ENCODE peak calls at places on chromosomes 13 and 19, in four cellular contexts. H, T, N and U are unnamed samples.

GRCh38 chr13:96252903-96253302 is 163.0 kb downstream of the HS6ST3 start:
- DNase-seq in H (no peak), T (no peak), N (no peak), U (no peak)

GRCh38 chr19:19028526-19028925 is 4.8 kb downstream of the SUGP2 start:
- DNase-seq in H (no peak), T (no peak), N (no peak), U (no peak)

GRCh38 chr13:97328222-97328790 is 105.7 kb upstream of the RAP2A start:
- DNase-seq in H (no peak), T (no peak), N (no peak), U (no peak)

GRCh38 chr13:110726726-110727125 is 13.2 kb downstream of the ING1 start:
- DNase-seq in H (peak; percentile 31), T (no peak), N (peak; percentile 65), U (no peak)

GRCh38 chr19:44111910-44112463 is 1.2 kb upstream of the ZNF225 start:
- DNase-seq in H (no peak), T (no peak), N (no peak), U (no peak)

GRCh38 chr19:4067396-4068057 is 828 bp upstream of the ZBTB7A start:
- DNase-seq in H (no peak), T (peak; percentile 68), N (no peak), U (no peak)

GRCh38 chr19:1665565-1666047 is 13.2 kb upstream of the TCF3 start:
- DNase-seq in H (no peak), T (no peak), N (peak; percentile 51), U (no peak)

GRCh38 chr13:52845334-52845761 is 3.1 kb downstream of the PCDH8 start:
- DNase-seq in H (no peak), T (no peak), N (no peak), U (no peak)

GRCh38 chr13:51920267-51920666 is 58.5 kb downstream of the CCDC70 start:
- DNase-seq in H (no peak), T (no peak), N (no peak), U (no peak)

GRCh38 chr19:18999896-19000620 is 33.3 kb downstream of the SUGP2 start:
- DNase-seq in H (no peak), T (no peak), N (no peak), U (no peak)

GRCh38 chr13:112449545-112449930 is 73.4 kb downstream of the SPACA7 start:
- DNase-seq in H (no peak), T (no peak), N (no peak), U (peak; percentile 19)

GRCh38 chr13:103134271-103134670 is 68.1 kb upstream of the SLC10A2 start:
- DNase-seq in H (no peak), T (no peak), N (no peak), U (no peak)

GRCh38 chr19:52176574-52176973 is 5.2 kb upstream of the ZNF836 start:
- DNase-seq in H (no peak), T (no peak), N (no peak), U (no peak)

GRCh38 chr13:47215741-47216140 is 318.9 kb upstream of the HTR2A start:
- DNase-seq in H (no peak), T (no peak), N (no peak), U (no peak)

GRCh38 chr19:42252365-42253244 is 2.3 kb downstream of the ERF start:
- DNase-seq in H (no peak), T (peak; percentile 68), N (no peak), U (no peak)

GRCh38 chr13:29753593-29754485 is 96.6 kb downstream of the UBL3 start:
- DNase-seq in H (no peak), T (no peak), N (no peak), U (no peak)

GRCh38 chr19:50392759-50393158 is 8.6 kb downstream of the POLD1 start:
- DNase-seq in H (no peak), T (no peak), N (no peak), U (no peak)

GRCh38 chr13:105083986-105084385 is 1451.5 kb downstream of the EFNB2 start:
- DNase-seq in H (no peak), T (no peak), N (no peak), U (no peak)

GRCh38 chr19:46789371-46789770 is 977 bp upstream of the SLC1A5 start:
- DNase-seq in H (no peak), T (no peak), N (no peak), U (no peak)

GRCh38 chr19:31548941-31549340 is 199.7 kb upstream of the TSHZ3 start:
- DNase-seq in H (no peak), T (no peak), N (no peak), U (no peak)

GRCh38 chr13:20301391-20302071 is 69.4 kb upstream of the GJB6 start:
- DNase-seq in H (no peak), T (no peak), N (no peak), U (no peak)
- H3K27me3 ChIP-seq in H (peaks cover 19% of the 10 kb centered on the region), T (no peaks in the 10 kb centered on the region), N (no peaks in the 10 kb centered on the region), U (peaks cover 3% of the 10 kb centered on the region)

DNA sequence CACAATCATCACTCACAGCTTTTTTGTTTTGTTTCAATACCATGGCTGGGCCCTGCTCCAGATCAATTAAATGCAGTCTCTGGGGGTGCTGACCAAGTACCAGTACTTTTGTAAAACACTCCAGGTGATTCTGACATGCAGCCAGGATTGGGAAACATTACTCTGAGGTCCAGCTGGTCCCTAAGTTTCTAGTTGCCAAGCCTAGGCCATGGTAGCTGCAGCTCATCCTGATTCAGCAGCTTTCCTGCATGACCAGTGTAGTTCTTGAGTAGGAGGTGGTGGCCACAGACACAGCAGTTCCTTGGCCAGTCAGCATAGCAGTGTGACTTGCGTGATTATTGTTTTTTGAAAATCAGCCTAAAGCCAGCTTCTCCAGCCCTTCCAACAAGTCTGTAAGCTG is 859.1 kb downstream of the DIAPH3 start:
- DNase-seq in H (no peak), T (no peak), N (no peak), U (no peak)
- H3K27me3 ChIP-seq in H (no peaks in the 10 kb centered on the region), T (no peaks in the 10 kb centered on the region), N (no peaks in the 10 kb centered on the region), U (no peaks in the 10 kb centered on the region)

DNA sequence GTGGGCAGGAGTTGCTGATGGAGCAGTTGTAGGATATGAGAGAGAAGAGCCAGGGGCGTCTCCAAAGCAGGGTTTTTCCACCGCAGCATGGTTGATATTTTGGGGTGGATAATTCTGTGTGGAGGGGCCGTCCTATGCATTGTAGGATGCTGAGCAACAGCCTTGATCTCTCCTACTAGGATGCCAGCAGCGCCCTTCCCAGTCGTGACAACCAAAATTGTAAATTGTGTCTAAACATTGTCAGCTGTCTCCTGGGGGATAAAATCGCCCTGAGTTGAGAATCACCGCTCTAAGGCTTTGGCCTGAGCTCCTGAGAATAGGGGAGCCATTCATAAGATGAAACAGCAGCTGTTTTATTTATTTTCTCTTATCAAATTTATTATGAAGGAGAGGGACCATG is 4.2 kb downstream of the CACNG8 start:
- DNase-seq in H (no peak), T (no peak), N (no peak), U (no peak)
- H3K27me3 ChIP-seq in H (peaks cover 18% of the 10 kb centered on the region), T (no peaks in the 10 kb centered on the region), N (peaks cover 9% of the 10 kb centered on the region), U (peaks cover 4% of the 10 kb centered on the region)

DNA sequence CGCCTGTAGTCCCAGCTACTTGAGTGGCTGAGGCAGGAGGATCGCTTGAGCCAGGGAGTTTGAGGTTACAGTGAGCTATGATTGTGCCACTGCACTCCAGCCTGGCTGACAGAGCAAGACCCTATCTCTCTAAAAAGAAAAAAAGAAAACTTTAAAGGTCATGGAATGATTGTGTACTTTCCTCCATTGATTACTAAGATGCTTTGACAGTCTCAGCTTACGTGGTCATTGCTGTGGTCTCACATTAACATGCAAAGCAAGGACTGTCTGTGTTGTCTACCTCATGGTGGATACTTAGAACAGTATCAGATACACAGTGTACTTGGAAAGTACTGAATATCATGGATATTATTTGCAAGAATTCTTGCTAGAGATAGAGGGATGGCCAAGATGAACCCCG is 14.0 kb upstream of the TNFSF14 start:
- DNase-seq in H (no peak), T (no peak), N (no peak), U (no peak)
- H3K27me3 ChIP-seq in H (no peaks in the 10 kb centered on the region), T (no peaks in the 10 kb centered on the region), N (no peaks in the 10 kb centered on the region), U (no peaks in the 10 kb centered on the region)

DNA sequence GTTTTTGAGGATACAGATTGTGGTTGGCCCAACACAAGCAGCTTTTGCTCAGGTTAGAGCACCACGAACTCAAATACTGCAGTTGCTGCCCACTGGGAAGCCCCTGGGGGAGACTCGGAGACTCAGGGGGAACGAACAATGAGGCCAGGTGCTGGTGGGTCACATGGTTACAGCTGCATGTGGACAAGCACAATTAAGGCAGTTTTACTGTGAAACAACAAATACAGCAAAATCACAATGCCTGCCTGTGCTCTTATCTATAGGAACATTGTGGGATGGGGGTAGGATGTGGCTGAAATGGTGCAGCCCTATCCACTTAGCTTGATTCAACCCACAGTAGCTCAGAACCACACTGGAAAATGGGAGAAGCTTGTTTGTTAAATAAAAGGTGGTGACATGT is 119.7 kb upstream of the SPATA13 start:
- DNase-seq in H (no peak), T (no peak), N (no peak), U (peak; percentile 13)
- H3K27me3 ChIP-seq in H (no peaks in the 10 kb centered on the region), T (no peaks in the 10 kb centered on the region), N (no peaks in the 10 kb centered on the region), U (no peaks in the 10 kb centered on the region)

DNA sequence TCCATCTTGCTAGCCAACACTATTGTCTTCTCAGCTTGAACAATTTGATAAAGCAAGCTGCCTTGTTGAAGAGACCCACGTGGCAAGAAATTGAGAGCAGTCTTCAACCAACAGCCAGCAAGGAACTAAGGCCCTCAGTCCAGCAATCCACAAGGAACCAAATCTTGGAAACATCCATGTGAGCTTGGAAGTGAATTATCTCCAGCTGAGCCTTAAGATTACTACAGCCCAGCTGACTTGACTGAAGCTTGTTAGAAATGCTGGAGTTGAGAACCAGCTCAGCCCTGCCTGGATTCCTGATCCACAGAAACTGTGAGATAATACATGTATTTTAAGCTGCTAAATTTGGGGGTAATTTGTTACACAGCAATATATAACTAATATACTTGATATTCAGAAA is 26.2 kb upstream of the DCT start:
- DNase-seq in H (no peak), T (no peak), N (no peak), U (no peak)
- H3K27me3 ChIP-seq in H (no peaks in the 10 kb centered on the region), T (no peaks in the 10 kb centered on the region), N (no peaks in the 10 kb centered on the region), U (no peaks in the 10 kb centered on the region)

DNA sequence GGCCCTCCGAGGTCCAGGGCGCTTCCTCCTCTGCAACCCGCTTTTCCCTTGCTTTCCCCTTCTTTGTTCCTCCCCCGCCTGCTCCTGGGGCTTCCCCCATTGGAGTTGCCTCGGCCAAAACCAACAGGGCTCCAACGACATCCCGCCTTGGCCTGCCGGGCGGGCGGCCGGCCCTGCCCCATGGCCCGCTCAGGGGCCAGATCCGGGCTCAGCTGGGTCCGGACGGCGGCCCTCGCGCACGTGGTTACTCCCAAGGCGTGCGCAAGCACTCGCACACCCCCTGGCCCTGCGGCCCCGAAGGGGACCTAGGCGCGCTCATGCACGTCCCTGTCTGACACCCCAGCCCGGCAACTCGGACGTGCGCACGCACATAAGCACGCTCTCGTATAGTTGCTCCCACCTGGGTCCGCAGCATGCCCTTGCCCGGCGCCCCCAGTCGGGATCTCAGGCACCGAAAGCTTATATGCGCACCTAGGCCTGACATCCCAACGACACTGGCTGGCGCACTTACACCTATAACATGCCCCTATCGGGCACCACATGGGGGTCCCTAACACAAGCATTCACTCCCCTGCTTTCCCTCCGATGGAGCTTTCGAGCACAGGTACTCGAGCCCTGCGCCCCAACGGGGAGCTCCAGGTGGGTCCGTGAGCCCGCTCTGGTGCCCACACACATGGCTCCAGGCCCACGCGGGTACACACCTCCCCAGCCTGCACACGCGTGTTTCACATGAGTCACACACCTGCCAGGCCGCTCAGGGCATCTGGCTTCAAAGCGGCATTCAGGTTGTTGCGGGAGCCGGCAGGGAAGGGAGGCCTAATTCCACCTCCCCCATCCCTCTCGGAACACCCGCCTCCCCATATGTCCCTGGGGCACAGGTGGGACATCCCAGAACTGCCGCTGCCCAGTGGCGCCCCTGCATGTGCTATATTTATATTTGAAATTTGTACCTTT is 15.0 kb downstream of the NFIX start:
- DNase-seq in H (no peak), T (peak; percentile 72), N (no peak), U (no peak)
- H3K27me3 ChIP-seq in H (peaks cover 49% of the 10 kb centered on the region), T (no peaks in the 10 kb centered on the region), N (no peaks in the 10 kb centered on the region), U (no peaks in the 10 kb centered on the region)